ENCODE peak calls at places on chromosomes 13 and 19, in nine cellular contexts. One of them, this sample, is unnamed.

GRCh38 chr13:103282571-103283450 is 216.6 kb upstream of the SLC10A2 start:
- DNase-seq in DMS53: no peak
- DNase-seq in GM20000: no peak
- DNase-seq in CD4-positive, alpha-beta memory T cell: no peak
- DNase-seq in T-helper 17 cell: no peak
- DNase-seq in CD4-positive, alpha-beta T cell: no peak
- DNase-seq in non-pigmented ciliary epithelial cell: peak
- DNase-seq in Ammon's horn: no peak
- DNase-seq in Right ventricle myocardium inferior: no peak
- DNase-seq in this sample: no peak

GRCh38 chr13:111329641-111330040 is 9.2 kb downstream of the TEX29 start:
- DNase-seq in DMS53: no peak
- DNase-seq in GM20000: no peak
- DNase-seq in CD4-positive, alpha-beta memory T cell: no peak
- DNase-seq in T-helper 17 cell: no peak
- DNase-seq in CD4-positive, alpha-beta T cell: no peak
- DNase-seq in non-pigmented ciliary epithelial cell: no peak
- DNase-seq in Ammon's horn: no peak
- DNase-seq in Right ventricle myocardium inferior: no peak
- DNase-seq in this sample: no peak

GRCh38 chr19:555474-555808 is 11.6 kb downstream of the GZMM start:
- DNase-seq in DMS53: no peak
- DNase-seq in GM20000: no peak
- DNase-seq in CD4-positive, alpha-beta memory T cell: no peak
- DNase-seq in T-helper 17 cell: no peak
- DNase-seq in CD4-positive, alpha-beta T cell: no peak
- DNase-seq in non-pigmented ciliary epithelial cell: no peak
- DNase-seq in Ammon's horn: no peak
- DNase-seq in Right ventricle myocardium inferior: no peak
- DNase-seq in this sample: no peak

GRCh38 chr19:46787331-46788100 is 878 bp downstream of the SLC1A5 start:
- DNase-seq in DMS53: peak
- DNase-seq in GM20000: peak
- DNase-seq in CD4-positive, alpha-beta memory T cell: no peak
- DNase-seq in T-helper 17 cell: peak
- DNase-seq in CD4-positive, alpha-beta T cell: peak
- DNase-seq in non-pigmented ciliary epithelial cell: no peak
- DNase-seq in Ammon's horn: no peak
- DNase-seq in Right ventricle myocardium inferior: peak
- DNase-seq in this sample: no peak

GRCh38 chr19:28710278-28710677 is 502.7 kb downstream of the UQCRFS1 start:
- DNase-seq in DMS53: peak
- DNase-seq in GM20000: peak
- DNase-seq in CD4-positive, alpha-beta memory T cell: peak
- DNase-seq in T-helper 17 cell: no peak
- DNase-seq in CD4-positive, alpha-beta T cell: no peak
- DNase-seq in non-pigmented ciliary epithelial cell: peak
- DNase-seq in Ammon's horn: peak
- DNase-seq in Right ventricle myocardium inferior: no peak
- DNase-seq in this sample: no peak

GRCh38 chr19:58569943-58570670 is 3.0 kb downstream of the MZF1 start:
- DNase-seq in DMS53: no peak
- DNase-seq in GM20000: no peak
- DNase-seq in CD4-positive, alpha-beta memory T cell: no peak
- DNase-seq in T-helper 17 cell: no peak
- DNase-seq in CD4-positive, alpha-beta T cell: no peak
- DNase-seq in non-pigmented ciliary epithelial cell: no peak
- DNase-seq in Ammon's horn: peak
- DNase-seq in Right ventricle myocardium inferior: peak
- DNase-seq in this sample: no peak

GRCh38 chr13:102039264-102039663 is 362.6 kb downstream of the FGF14 start:
- DNase-seq in DMS53: no peak
- DNase-seq in GM20000: no peak
- DNase-seq in CD4-positive, alpha-beta memory T cell: no peak
- DNase-seq in T-helper 17 cell: no peak
- DNase-seq in CD4-positive, alpha-beta T cell: no peak
- DNase-seq in non-pigmented ciliary epithelial cell: no peak
- DNase-seq in Ammon's horn: no peak
- DNase-seq in Right ventricle myocardium inferior: peak
- DNase-seq in this sample: no peak

GRCh38 chr19:6464070-6464873 is at the start of gene CRB3:
- DNase-seq in DMS53: peak
- DNase-seq in GM20000: peak
- DNase-seq in CD4-positive, alpha-beta memory T cell: peak
- DNase-seq in T-helper 17 cell: no peak
- DNase-seq in CD4-positive, alpha-beta T cell: peak
- DNase-seq in non-pigmented ciliary epithelial cell: no peak
- DNase-seq in Ammon's horn: no peak
- DNase-seq in Right ventricle myocardium inferior: no peak
- DNase-seq in this sample: peak

GRCh38 chr19:43749898-43750297 is 4.9 kb downstream of the SMG9 start:
- DNase-seq in DMS53: no peak
- DNase-seq in GM20000: no peak
- DNase-seq in CD4-positive, alpha-beta memory T cell: no peak
- DNase-seq in T-helper 17 cell: no peak
- DNase-seq in CD4-positive, alpha-beta T cell: no peak
- DNase-seq in non-pigmented ciliary epithelial cell: no peak
- DNase-seq in Ammon's horn: no peak
- DNase-seq in Right ventricle myocardium inferior: no peak
- DNase-seq in this sample: no peak

GRCh38 chr13:30569901-30570576 is 47.7 kb upstream of the USPL1 start:
- DNase-seq in DMS53: no peak
- DNase-seq in GM20000: no peak
- DNase-seq in CD4-positive, alpha-beta memory T cell: no peak
- DNase-seq in T-helper 17 cell: no peak
- DNase-seq in CD4-positive, alpha-beta T cell: no peak
- DNase-seq in non-pigmented ciliary epithelial cell: peak
- DNase-seq in Ammon's horn: peak
- DNase-seq in Right ventricle myocardium inferior: no peak
- DNase-seq in this sample: no peak

GRCh38 chr13:91133941-91134772 is 213.3 kb upstream of the MIR17HG start:
- DNase-seq in DMS53: peak
- DNase-seq in GM20000: peak
- DNase-seq in CD4-positive, alpha-beta memory T cell: peak
- DNase-seq in T-helper 17 cell: no peak
- DNase-seq in CD4-positive, alpha-beta T cell: no peak
- DNase-seq in non-pigmented ciliary epithelial cell: peak
- DNase-seq in Ammon's horn: peak
- DNase-seq in Right ventricle myocardium inferior: no peak
- DNase-seq in this sample: no peak

GRCh38 chr13:51067376-51068125 is 43.5 kb downstream of the C13orf42 start:
- DNase-seq in DMS53: no peak
- DNase-seq in GM20000: no peak
- DNase-seq in CD4-positive, alpha-beta memory T cell: no peak
- DNase-seq in T-helper 17 cell: no peak
- DNase-seq in CD4-positive, alpha-beta T cell: no peak
- DNase-seq in non-pigmented ciliary epithelial cell: no peak
- DNase-seq in Ammon's horn: peak
- DNase-seq in Right ventricle myocardium inferior: no peak
- DNase-seq in this sample: no peak

GRCh38 chr19:677201-677600 is 1.0 kb downstream of the FSTL3 start:
- DNase-seq in DMS53: peak
- DNase-seq in GM20000: no peak
- DNase-seq in CD4-positive, alpha-beta memory T cell: no peak
- DNase-seq in T-helper 17 cell: no peak
- DNase-seq in CD4-positive, alpha-beta T cell: no peak
- DNase-seq in non-pigmented ciliary epithelial cell: no peak
- DNase-seq in Ammon's horn: no peak
- DNase-seq in Right ventricle myocardium inferior: no peak
- DNase-seq in this sample: no peak

GRCh38 chr13:50810998-50811397 is 32.5 kb downstream of the DLEU7 start:
- DNase-seq in DMS53: no peak
- DNase-seq in GM20000: peak
- DNase-seq in CD4-positive, alpha-beta memory T cell: no peak
- DNase-seq in T-helper 17 cell: no peak
- DNase-seq in CD4-positive, alpha-beta T cell: no peak
- DNase-seq in non-pigmented ciliary epithelial cell: no peak
- DNase-seq in Ammon's horn: no peak
- DNase-seq in Right ventricle myocardium inferior: no peak
- DNase-seq in this sample: no peak

GRCh38 chr13:73168226-73168992 is 109.6 kb downstream of the KLF5 start:
- DNase-seq in DMS53: peak
- DNase-seq in GM20000: no peak
- DNase-seq in CD4-positive, alpha-beta memory T cell: no peak
- DNase-seq in T-helper 17 cell: no peak
- DNase-seq in CD4-positive, alpha-beta T cell: no peak
- DNase-seq in non-pigmented ciliary epithelial cell: no peak
- DNase-seq in Ammon's horn: no peak
- DNase-seq in Right ventricle myocardium inferior: no peak
- DNase-seq in this sample: no peak

GRCh38 chr19:45577111-45577905 is 7.3 kb downstream of the OPA3 start:
- DNase-seq in DMS53: peak
- DNase-seq in GM20000: peak
- DNase-seq in CD4-positive, alpha-beta memory T cell: no peak
- DNase-seq in T-helper 17 cell: no peak
- DNase-seq in CD4-positive, alpha-beta T cell: no peak
- DNase-seq in non-pigmented ciliary epithelial cell: peak
- DNase-seq in Ammon's horn: peak
- DNase-seq in Right ventricle myocardium inferior: no peak
- DNase-seq in this sample: no peak

GRCh38 chr19:5200844-5201243 is 139.8 kb downstream of the PTPRS start:
- DNase-seq in DMS53: no peak
- DNase-seq in GM20000: no peak
- DNase-seq in CD4-positive, alpha-beta memory T cell: no peak
- DNase-seq in T-helper 17 cell: no peak
- DNase-seq in CD4-positive, alpha-beta T cell: no peak
- DNase-seq in non-pigmented ciliary epithelial cell: no peak
- DNase-seq in Ammon's horn: no peak
- DNase-seq in Right ventricle myocardium inferior: no peak
- DNase-seq in this sample: no peak

GRCh38 chr19:43616306-43616705 is 3.1 kb downstream of the ZNF428 start:
- DNase-seq in DMS53: no peak
- DNase-seq in GM20000: no peak
- DNase-seq in CD4-positive, alpha-beta memory T cell: no peak
- DNase-seq in T-helper 17 cell: no peak
- DNase-seq in CD4-positive, alpha-beta T cell: no peak
- DNase-seq in non-pigmented ciliary epithelial cell: no peak
- DNase-seq in Ammon's horn: no peak
- DNase-seq in Right ventricle myocardium inferior: no peak
- DNase-seq in this sample: no peak

GRCh38 chr13:26867451-26868067 is 107.0 kb upstream of the GPR12 start:
- DNase-seq in DMS53: peak
- DNase-seq in GM20000: peak
- DNase-seq in CD4-positive, alpha-beta memory T cell: no peak
- DNase-seq in T-helper 17 cell: no peak
- DNase-seq in CD4-positive, alpha-beta T cell: no peak
- DNase-seq in non-pigmented ciliary epithelial cell: no peak
- DNase-seq in Ammon's horn: no peak
- DNase-seq in Right ventricle myocardium inferior: no peak
- DNase-seq in this sample: no peak

GRCh38 chr19:44757057-44757734 is 8.7 kb downstream of the BCL3 start:
- DNase-seq in DMS53: no peak
- DNase-seq in GM20000: no peak
- DNase-seq in CD4-positive, alpha-beta memory T cell: no peak
- DNase-seq in T-helper 17 cell: no peak
- DNase-seq in CD4-positive, alpha-beta T cell: no peak
- DNase-seq in non-pigmented ciliary epithelial cell: no peak
- DNase-seq in Ammon's horn: peak
- DNase-seq in Right ventricle myocardium inferior: peak
- DNase-seq in this sample: no peak

GRCh38 chr13:40813662-40814454 is 24.4 kb downstream of the SLC25A15 start:
- DNase-seq in DMS53: peak
- DNase-seq in GM20000: peak
- DNase-seq in CD4-positive, alpha-beta memory T cell: peak
- DNase-seq in T-helper 17 cell: no peak
- DNase-seq in CD4-positive, alpha-beta T cell: no peak
- DNase-seq in non-pigmented ciliary epithelial cell: no peak
- DNase-seq in Ammon's horn: no peak
- DNase-seq in Right ventricle myocardium inferior: no peak
- DNase-seq in this sample: peak

GRCh38 chr19:18401580-18402112 is 4.2 kb upstream of the LRRC25 start:
- DNase-seq in DMS53: peak
- DNase-seq in GM20000: peak
- DNase-seq in CD4-positive, alpha-beta memory T cell: no peak
- DNase-seq in T-helper 17 cell: no peak
- DNase-seq in CD4-positive, alpha-beta T cell: no peak
- DNase-seq in non-pigmented ciliary epithelial cell: no peak
- DNase-seq in Ammon's horn: peak
- DNase-seq in Right ventricle myocardium inferior: peak
- DNase-seq in this sample: no peak

GRCh38 chr19:55304279-55304978 is 20.6 kb downstream of the BRSK1 start:
- DNase-seq in DMS53: peak
- DNase-seq in GM20000: peak
- DNase-seq in CD4-positive, alpha-beta memory T cell: no peak
- DNase-seq in T-helper 17 cell: no peak
- DNase-seq in CD4-positive, alpha-beta T cell: no peak
- DNase-seq in non-pigmented ciliary epithelial cell: no peak
- DNase-seq in Ammon's horn: no peak
- DNase-seq in Right ventricle myocardium inferior: peak
- DNase-seq in this sample: no peak

GRCh38 chr19:4597975-4598671 is 38.6 kb upstream of the SEMA6B start:
- DNase-seq in DMS53: peak
- DNase-seq in GM20000: peak
- DNase-seq in CD4-positive, alpha-beta memory T cell: peak
- DNase-seq in T-helper 17 cell: peak
- DNase-seq in CD4-positive, alpha-beta T cell: peak
- DNase-seq in non-pigmented ciliary epithelial cell: no peak
- DNase-seq in Ammon's horn: no peak
- DNase-seq in Right ventricle myocardium inferior: no peak
- DNase-seq in this sample: peak

GRCh38 chr13:51221674-51222509 is at the start of gene FAM124A:
- DNase-seq in DMS53: peak
- DNase-seq in GM20000: peak
- DNase-seq in CD4-positive, alpha-beta memory T cell: peak
- DNase-seq in T-helper 17 cell: peak
- DNase-seq in CD4-positive, alpha-beta T cell: peak
- DNase-seq in non-pigmented ciliary epithelial cell: no peak
- DNase-seq in Ammon's horn: peak
- DNase-seq in Right ventricle myocardium inferior: peak
- DNase-seq in this sample: no peak

GRCh38 chr19:16418597-16418962 is 53.2 kb downstream of the EPS15L1 start:
- DNase-seq in DMS53: peak
- DNase-seq in GM20000: no peak
- DNase-seq in CD4-positive, alpha-beta memory T cell: no peak
- DNase-seq in T-helper 17 cell: no peak
- DNase-seq in CD4-positive, alpha-beta T cell: no peak
- DNase-seq in non-pigmented ciliary epithelial cell: no peak
- DNase-seq in Ammon's horn: no peak
- DNase-seq in Right ventricle myocardium inferior: no peak
- DNase-seq in this sample: no peak

GRCh38 chr13:98706446-98707110 is 45.9 kb downstream of the SLC15A1 start:
- DNase-seq in DMS53: peak
- DNase-seq in GM20000: no peak
- DNase-seq in CD4-positive, alpha-beta memory T cell: no peak
- DNase-seq in T-helper 17 cell: no peak
- DNase-seq in CD4-positive, alpha-beta T cell: no peak
- DNase-seq in non-pigmented ciliary epithelial cell: no peak
- DNase-seq in Ammon's horn: no peak
- DNase-seq in Right ventricle myocardium inferior: no peak
- DNase-seq in this sample: no peak

GRCh38 chr19:7737215-7737614 is 5.3 kb upstream of the CLEC4G start:
- DNase-seq in DMS53: no peak
- DNase-seq in GM20000: no peak
- DNase-seq in CD4-positive, alpha-beta memory T cell: no peak
- DNase-seq in T-helper 17 cell: no peak
- DNase-seq in CD4-positive, alpha-beta T cell: no peak
- DNase-seq in non-pigmented ciliary epithelial cell: no peak
- DNase-seq in Ammon's horn: no peak
- DNase-seq in Right ventricle myocardium inferior: no peak
- DNase-seq in this sample: no peak

GRCh38 chr13:98766120-98766519 is 13.6 kb upstream of the SLC15A1 start:
- DNase-seq in DMS53: peak
- DNase-seq in GM20000: no peak
- DNase-seq in CD4-positive, alpha-beta memory T cell: no peak
- DNase-seq in T-helper 17 cell: no peak
- DNase-seq in CD4-positive, alpha-beta T cell: no peak
- DNase-seq in non-pigmented ciliary epithelial cell: no peak
- DNase-seq in Ammon's horn: no peak
- DNase-seq in Right ventricle myocardium inferior: no peak
- DNase-seq in this sample: no peak

This sample was measured in naive thymus-derived CD8-positive, alpha-beta T cell.